ENCODE peak calls at places on chromosomes 11 and 22, in eight cellular contexts. F is fibroblast of lung, M is stomach, A is mucosa of descending colon, O is tibial nerve, W is GM12865, Q is AG10803, J is PC-9. S is an unnamed sample.

GRCh38 chr11:91997178-91997577 is 227.4 kb upstream of the FAT3 start:
- DNase-seq in Q (no peak), F (no peak), O (no peak), J (no peak), W (no peak), A (no peak), M (no peak), S (no peak)

GRCh38 chr22:43993072-43993760 is 30.9 kb upstream of the PARVB start:
- DNase-seq in W (peak; percentile 80), J (peak; percentile 44), A (no peak), O (no peak), M (peak; percentile 54), F (peak; percentile 75), Q (peak; percentile 58), S (peak; percentile 57)

GRCh38 chr11:69913591-69914285 is 94.5 kb upstream of the FGF3 start:
- DNase-seq in J (no peak), A (peak; percentile 30), F (no peak), Q (no peak), O (no peak), W (no peak), M (no peak), S (peak; percentile 34)

GRCh38 chr11:103380031-103380430 is 270.8 kb downstream of the DYNC2H1 start:
- DNase-seq in J (no peak), O (no peak), F (no peak), Q (no peak), M (no peak), A (no peak), W (no peak), S (no peak)

GRCh38 chr22:27474112-27474571 is 327.4 kb downstream of the MN1 start:
- DNase-seq in Q (no peak), W (no peak), O (no peak), M (no peak), J (peak; percentile 31), A (no peak), F (no peak), S (no peak)

GRCh38 chr11:4541071-4541470 is 3.9 kb upstream of the OR52M1 start:
- DNase-seq in O (no peak), Q (no peak), W (no peak), J (no peak), F (no peak), A (no peak), M (no peak), S (no peak)

GRCh38 chr11:11786234-11786633 is 55.5 kb upstream of the USP47 start:
- DNase-seq in J (no peak), O (no peak), Q (peak; percentile 17), M (no peak), A (no peak), W (no peak), F (no peak), S (no peak)

GRCh38 chr22:50293441-50294318 is 13.8 kb downstream of the PLXNB2 start:
- DNase-seq in F (peak; percentile 52), M (peak; percentile 94), A (peak; percentile 92), Q (peak; percentile 85), O (no peak), J (peak; percentile 96), W (peak; percentile 34), S (no peak)

GRCh38 chr11:26715133-26715532 is 6.7 kb downstream of the SLC5A12 start:
- DNase-seq in Q (no peak), J (no peak), A (no peak), F (no peak), O (no peak), W (no peak), M (no peak), S (no peak)

GRCh38 chr11:9516113-9516512 is 55.3 kb downstream of the ZNF143 start:
- DNase-seq in M (no peak), A (no peak), Q (no peak), J (no peak), W (no peak), O (no peak), F (no peak), S (no peak)

GRCh38 chr11:41622707-41623359 is 163.4 kb upstream of the LRRC4C start:
- DNase-seq in Q (no peak), A (no peak), W (no peak), J (no peak), O (no peak), F (no peak), M (no peak), S (no peak)

GRCh38 chr11:57711414-57712255 is at the start of gene MED19:
- DNase-seq in A (peak; percentile 91), J (peak; percentile 97), M (peak; percentile 87), O (peak; percentile 16), Q (peak; percentile 65), W (peak; percentile 90), F (peak; percentile 71), S (peak; percentile 58)

GRCh38 chr11:134845474-134846435 is 433.7 kb upstream of the B3GAT1 start:
- DNase-seq in W (no peak), O (no peak), Q (no peak), J (no peak), F (no peak), A (no peak), M (no peak), S (no peak)

DNA sequence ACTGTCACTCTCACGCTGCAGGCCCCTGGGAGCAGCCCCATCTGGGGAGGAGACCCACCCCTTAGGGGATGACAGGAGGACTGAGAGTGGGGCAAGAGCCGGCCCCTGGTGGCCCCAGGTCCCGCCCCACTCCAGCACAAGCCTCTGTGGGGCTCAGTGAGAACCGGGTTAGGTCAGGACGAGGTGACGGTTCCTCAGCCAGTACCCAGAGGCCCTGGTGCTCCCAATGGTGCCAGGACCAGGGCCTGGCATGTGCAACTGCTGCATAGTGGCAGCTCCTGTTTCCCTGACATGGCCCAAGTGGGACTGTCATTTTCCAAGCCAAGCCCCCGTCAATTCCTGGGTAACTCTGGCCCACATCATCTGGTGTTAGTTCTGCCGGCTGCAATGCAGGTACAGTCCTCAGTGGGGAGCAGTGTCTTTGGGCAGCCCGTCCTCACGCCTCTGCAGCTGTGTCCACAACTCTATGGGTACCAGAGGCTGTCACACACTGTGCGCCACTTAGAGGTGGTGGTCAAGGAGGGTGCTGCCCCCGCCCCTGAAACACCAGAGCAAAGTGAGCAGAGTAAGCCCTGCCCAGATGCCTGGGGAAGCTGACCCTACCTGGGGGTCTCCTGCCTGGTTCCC is 15.9 kb downstream of the CHID1 start:
- DNase-seq in F (no peak), M (no peak), Q (no peak), O (no peak), W (no peak), A (no peak), J (no peak), S (no peak)
- TF ChIP-seq CTCF in F (no peak), M (no peak), Q (no peak), O (no peak), W (no peak), A (no peak), J (no peak), S (no peak)

GRCh38 chr11:123034587-123034986 is 27.3 kb downstream of the HSPA8 start:
- DNase-seq in M (no peak), F (no peak), A (no peak), Q (no peak), W (no peak), O (no peak), J (no peak), S (no peak)

GRCh38 chr11:123030517-123030916 is 31.4 kb downstream of the HSPA8 start:
- DNase-seq in O (no peak), A (no peak), J (no peak), F (no peak), Q (no peak), W (no peak), M (no peak), S (no peak)

GRCh38 chr11:123035831-123036230 is 26.1 kb downstream of the HSPA8 start:
- DNase-seq in M (no peak), F (no peak), J (no peak), W (no peak), O (no peak), Q (no peak), A (no peak), S (no peak)

GRCh38 chr11:123033895-123034294 is 28.0 kb downstream of the HSPA8 start:
- DNase-seq in A (no peak), O (no peak), W (no peak), Q (no peak), J (no peak), F (no peak), M (no peak), S (no peak)
- TF ChIP-seq CTCF in A (no peak), O (no peak), W (peak; percentile 20), Q (peak; percentile 25), J (no peak), F (peak; percentile 12), M (no peak), S (no peak)

DNA sequence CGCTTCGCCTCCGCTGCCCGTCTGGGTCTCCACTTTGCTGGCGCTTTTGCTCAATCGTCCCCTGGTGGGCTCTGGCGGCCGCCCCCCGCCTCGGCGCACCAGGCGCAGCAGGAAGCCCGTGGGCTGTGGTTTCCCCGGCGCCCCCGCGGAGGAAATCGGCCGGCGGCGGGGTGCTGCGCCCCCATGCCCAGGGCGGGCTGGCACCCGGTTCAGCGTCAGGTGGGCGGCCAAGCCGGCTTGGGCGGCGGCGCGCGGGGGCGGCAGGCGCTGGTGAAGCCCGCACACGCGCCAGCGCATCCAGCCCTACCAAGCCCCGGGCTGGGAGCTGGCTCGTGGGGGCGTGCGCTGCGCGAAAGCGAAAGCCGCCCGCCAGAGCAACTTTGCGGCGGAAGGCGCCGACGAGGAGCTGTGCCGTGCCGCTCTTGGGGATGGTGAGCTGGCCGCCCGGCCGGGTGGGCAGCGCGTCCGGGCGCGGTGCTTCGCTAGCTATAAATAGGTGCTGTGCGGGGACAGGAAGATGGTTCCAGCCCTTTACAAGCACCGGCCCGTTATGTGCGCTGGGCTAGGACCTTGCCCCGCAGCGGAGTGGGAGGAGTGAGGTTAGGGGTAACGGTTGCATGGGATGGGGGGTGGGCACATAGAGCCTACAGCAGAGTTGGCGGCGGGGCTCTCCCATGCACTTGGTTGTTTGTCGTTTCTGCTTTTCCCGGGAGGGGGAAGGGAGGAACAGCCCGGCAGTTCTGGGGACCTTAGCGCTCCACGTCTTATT is 25.0 kb upstream of the SUSD2 start:
- DNase-seq in A (peak; percentile 73), F (peak; percentile 23), O (no peak), W (peak; percentile 76), J (peak; percentile 5), Q (peak; percentile 32), M (peak; percentile 45), S (no peak)
- TF ChIP-seq CTCF in A (no peak), F (no peak), O (no peak), W (no peak), J (no peak), Q (no peak), M (no peak), S (no peak)

GRCh38 chr22:41862530-41863266 is 29.8 kb downstream of the SREBF2 start:
- DNase-seq in Q (peak; percentile 12), O (no peak), A (no peak), J (no peak), W (peak; percentile 86), M (no peak), F (peak; percentile 34), S (no peak)

GRCh38 chr22:41857160-41857859 is 24.4 kb downstream of the SREBF2 start:
- DNase-seq in M (peak; percentile 38), O (no peak), Q (peak; percentile 64), W (peak; percentile 84), J (peak; percentile 67), F (peak; percentile 65), A (no peak), S (peak; percentile 51)

GRCh38 chr22:41862160-41862529 is 29.2 kb downstream of the SREBF2 start:
- DNase-seq in F (peak; percentile 37), A (no peak), W (peak; percentile 85), O (no peak), Q (no peak), J (no peak), M (no peak), S (no peak)

GRCh38 chr22:41856484-41856883 is 23.6 kb downstream of the SREBF2 start:
- DNase-seq in M (no peak), O (no peak), W (no peak), J (no peak), Q (no peak), A (no peak), F (no peak), S (no peak)

GRCh38 chr22:41857860-41858199 is 24.9 kb downstream of the SREBF2 start:
- DNase-seq in Q (no peak), F (no peak), M (no peak), W (no peak), A (no peak), O (no peak), J (no peak), S (no peak)
- TF ChIP-seq CTCF in Q (no peak), F (no peak), M (no peak), W (no peak), A (no peak), O (no peak), J (peak; percentile 60), S (peak; percentile 34)

S was measured in CD14-positive monocyte.